ENCODE peak calls at places on chromosome 12, in nine cellular contexts. One of them, this sample, is unnamed.

GRCh38 chr12:122099280-122099749 is 20.8 kb downstream of the MLXIP start:
- DNase-seq in GM13976: no peak
- DNase-seq in AG09319: no peak
- DNase-seq in CD4-positive, alpha-beta T cell: no peak
- DNase-seq in type B pancreatic cell: no peak
- DNase-seq in thoracic aorta: no peak
- DNase-seq in B cell: no peak
- DNase-seq in WTC11: no peak
- DNase-seq in HFFc6: no peak
- DNase-seq in this sample: no peak

GRCh38 chr12:123105427-123105826 is 45.5 kb downstream of the PITPNM2 start:
- DNase-seq in WTC11: peak
- DNase-seq in GM13976: no peak
- DNase-seq in type B pancreatic cell: no peak
- DNase-seq in CD4-positive, alpha-beta T cell: no peak
- DNase-seq in AG09319: no peak
- DNase-seq in HFFc6: no peak
- DNase-seq in B cell: no peak
- DNase-seq in thoracic aorta: no peak
- DNase-seq in this sample: no peak

GRCh38 chr12:80632835-80633234 is 74.6 kb upstream of the MYF6 start:
- DNase-seq in CD4-positive, alpha-beta T cell: no peak
- DNase-seq in HFFc6: no peak
- DNase-seq in thoracic aorta: no peak
- DNase-seq in type B pancreatic cell: no peak
- DNase-seq in B cell: no peak
- DNase-seq in AG09319: no peak
- DNase-seq in GM13976: no peak
- DNase-seq in WTC11: peak
- DNase-seq in this sample: no peak

GRCh38 chr12:94571556-94571955 is 78.8 kb downstream of the TMCC3 start:
- DNase-seq in WTC11: no peak
- DNase-seq in thoracic aorta: no peak
- DNase-seq in AG09319: peak
- DNase-seq in HFFc6: no peak
- DNase-seq in B cell: no peak
- DNase-seq in type B pancreatic cell: no peak
- DNase-seq in GM13976: no peak
- DNase-seq in CD4-positive, alpha-beta T cell: no peak
- DNase-seq in this sample: no peak

GRCh38 chr12:117501470-117501869 is 140.0 kb upstream of the NOS1 start:
- DNase-seq in AG09319: no peak
- DNase-seq in WTC11: no peak
- DNase-seq in CD4-positive, alpha-beta T cell: no peak
- DNase-seq in HFFc6: no peak
- DNase-seq in thoracic aorta: no peak
- DNase-seq in GM13976: no peak
- DNase-seq in type B pancreatic cell: no peak
- DNase-seq in B cell: no peak
- DNase-seq in this sample: no peak

GRCh38 chr12:19042196-19042595 is 87.3 kb upstream of the PLEKHA5 start:
- DNase-seq in HFFc6: no peak
- DNase-seq in thoracic aorta: no peak
- DNase-seq in B cell: no peak
- DNase-seq in type B pancreatic cell: no peak
- DNase-seq in WTC11: no peak
- DNase-seq in AG09319: no peak
- DNase-seq in GM13976: no peak
- DNase-seq in CD4-positive, alpha-beta T cell: no peak
- DNase-seq in this sample: no peak

GRCh38 chr12:5096241-5096880 is 52.7 kb downstream of the KCNA5 start:
- DNase-seq in thoracic aorta: no peak
- DNase-seq in type B pancreatic cell: no peak
- DNase-seq in AG09319: no peak
- DNase-seq in HFFc6: peak
- DNase-seq in GM13976: no peak
- DNase-seq in B cell: no peak
- DNase-seq in WTC11: no peak
- DNase-seq in CD4-positive, alpha-beta T cell: no peak
- DNase-seq in this sample: no peak

GRCh38 chr12:24902521-24903304 is 46.2 kb downstream of the BCAT1 start:
- DNase-seq in type B pancreatic cell: no peak
- DNase-seq in B cell: peak
- DNase-seq in thoracic aorta: no peak
- DNase-seq in AG09319: no peak
- DNase-seq in WTC11: peak
- DNase-seq in GM13976: peak
- DNase-seq in CD4-positive, alpha-beta T cell: no peak
- DNase-seq in HFFc6: peak
- DNase-seq in this sample: no peak

GRCh38 chr12:112447106-112447505 is 28.4 kb downstream of the PTPN11 start:
- DNase-seq in HFFc6: no peak
- DNase-seq in type B pancreatic cell: no peak
- DNase-seq in CD4-positive, alpha-beta T cell: no peak
- DNase-seq in thoracic aorta: no peak
- DNase-seq in GM13976: no peak
- DNase-seq in B cell: no peak
- DNase-seq in WTC11: no peak
- DNase-seq in AG09319: no peak
- DNase-seq in this sample: no peak

DNA sequence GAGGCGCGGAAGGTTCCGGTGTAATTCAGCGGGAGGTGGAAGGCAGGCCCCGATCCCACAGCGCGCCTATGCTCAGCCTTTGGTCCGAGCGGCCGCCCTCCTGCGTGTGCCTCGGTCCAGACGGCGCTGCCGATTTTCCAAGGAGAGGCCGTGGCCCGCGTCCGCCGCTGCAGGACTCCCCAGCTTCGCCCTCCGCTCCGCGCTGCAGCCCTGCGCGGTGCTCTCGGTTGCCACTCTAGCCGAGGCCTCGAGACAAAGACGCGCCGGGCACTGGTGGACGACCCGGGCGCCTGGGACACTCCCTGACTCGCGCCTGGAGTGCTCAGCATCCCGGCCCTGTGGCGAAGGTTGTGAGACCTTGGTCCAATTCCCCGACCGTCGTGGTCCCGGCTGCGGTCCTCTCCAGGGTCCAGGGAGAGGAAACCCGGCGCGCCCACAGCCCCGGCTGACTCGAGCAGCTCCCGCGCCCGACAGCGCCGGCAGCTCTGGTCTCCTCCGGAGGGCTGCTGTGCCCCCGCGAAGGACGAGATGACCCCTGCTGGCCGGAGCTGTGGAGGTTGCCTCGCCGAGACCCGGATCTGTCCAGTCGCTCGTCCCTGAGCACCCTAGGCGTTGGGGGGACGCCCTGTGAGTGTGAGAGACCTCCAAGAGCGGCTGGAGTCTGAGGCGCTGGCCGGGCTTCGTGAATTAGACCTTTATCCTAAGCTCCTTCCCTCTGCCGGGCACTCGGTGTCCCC is 6.5 kb downstream of the HOXC12 start:
- DNase-seq in WTC11: no peak
- DNase-seq in HFFc6: no peak
- DNase-seq in GM13976: no peak
- DNase-seq in type B pancreatic cell: no peak
- DNase-seq in AG09319: no peak
- DNase-seq in thoracic aorta: no peak
- DNase-seq in CD4-positive, alpha-beta T cell: no peak
- DNase-seq in B cell: no peak
- DNase-seq in this sample: no peak
- TF ChIP-seq CTCF in WTC11: no peak
- TF ChIP-seq CTCF in HFFc6: no peak
- TF ChIP-seq CTCF in GM13976: no peak
- TF ChIP-seq CTCF in type B pancreatic cell: peak
- TF ChIP-seq CTCF in AG09319: no peak
- TF ChIP-seq CTCF in thoracic aorta: no peak
- TF ChIP-seq CTCF in CD4-positive, alpha-beta T cell: no peak
- TF ChIP-seq CTCF in B cell: no peak
- TF ChIP-seq CTCF in this sample: no peak

DNA sequence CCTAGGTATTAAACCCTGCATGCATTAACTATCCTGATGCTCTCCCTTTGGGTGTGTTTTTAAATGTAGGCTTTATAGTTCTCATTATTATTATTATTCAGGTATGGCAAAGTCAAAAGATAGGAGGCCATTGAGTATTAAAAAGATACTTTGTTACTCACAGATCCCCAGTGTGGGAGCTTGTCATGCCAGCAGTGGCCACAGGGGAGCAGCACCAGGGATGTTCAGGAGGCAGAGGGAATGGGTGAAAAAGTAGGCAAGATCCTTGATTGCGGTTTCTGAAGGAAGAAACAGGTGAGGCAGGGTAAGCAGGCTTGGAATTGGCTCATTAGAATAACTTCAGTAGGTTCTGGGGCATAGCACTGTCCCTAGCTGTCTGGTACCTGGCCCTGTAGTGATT is 382.2 kb downstream of the MED13L start:
- DNase-seq in B cell: no peak
- DNase-seq in CD4-positive, alpha-beta T cell: no peak
- DNase-seq in thoracic aorta: no peak
- DNase-seq in type B pancreatic cell: no peak
- DNase-seq in GM13976: no peak
- DNase-seq in WTC11: peak
- DNase-seq in AG09319: no peak
- DNase-seq in HFFc6: no peak
- DNase-seq in this sample: no peak
- TF ChIP-seq CTCF in B cell: no peak
- TF ChIP-seq CTCF in CD4-positive, alpha-beta T cell: no peak
- TF ChIP-seq CTCF in thoracic aorta: no peak
- TF ChIP-seq CTCF in type B pancreatic cell: peak
- TF ChIP-seq CTCF in GM13976: peak
- TF ChIP-seq CTCF in WTC11: peak
- TF ChIP-seq CTCF in AG09319: peak
- TF ChIP-seq CTCF in HFFc6: peak
- TF ChIP-seq CTCF in this sample: no peak

GRCh38 chr12:104634852-104635251 is 178.1 kb downstream of the CHST11 start:
- DNase-seq in GM13976: no peak
- DNase-seq in CD4-positive, alpha-beta T cell: no peak
- DNase-seq in B cell: no peak
- DNase-seq in thoracic aorta: no peak
- DNase-seq in WTC11: no peak
- DNase-seq in type B pancreatic cell: no peak
- DNase-seq in AG09319: no peak
- DNase-seq in HFFc6: no peak
- DNase-seq in this sample: no peak

GRCh38 chr12:104635944-104636343 is 179.2 kb downstream of the CHST11 start:
- DNase-seq in AG09319: no peak
- DNase-seq in B cell: no peak
- DNase-seq in type B pancreatic cell: no peak
- DNase-seq in CD4-positive, alpha-beta T cell: no peak
- DNase-seq in WTC11: no peak
- DNase-seq in thoracic aorta: no peak
- DNase-seq in HFFc6: no peak
- DNase-seq in GM13976: no peak
- DNase-seq in this sample: no peak

GRCh38 chr12:104634044-104634443 is 177.3 kb downstream of the CHST11 start:
- DNase-seq in B cell: no peak
- DNase-seq in type B pancreatic cell: no peak
- DNase-seq in GM13976: no peak
- DNase-seq in WTC11: no peak
- DNase-seq in CD4-positive, alpha-beta T cell: no peak
- DNase-seq in thoracic aorta: no peak
- DNase-seq in AG09319: no peak
- DNase-seq in HFFc6: no peak
- DNase-seq in this sample: no peak

GRCh38 chr12:104630230-104630670 is 173.5 kb downstream of the CHST11 start:
- DNase-seq in AG09319: no peak
- DNase-seq in thoracic aorta: no peak
- DNase-seq in HFFc6: no peak
- DNase-seq in WTC11: no peak
- DNase-seq in type B pancreatic cell: no peak
- DNase-seq in CD4-positive, alpha-beta T cell: no peak
- DNase-seq in GM13976: no peak
- DNase-seq in B cell: no peak
- DNase-seq in this sample: no peak

DNA sequence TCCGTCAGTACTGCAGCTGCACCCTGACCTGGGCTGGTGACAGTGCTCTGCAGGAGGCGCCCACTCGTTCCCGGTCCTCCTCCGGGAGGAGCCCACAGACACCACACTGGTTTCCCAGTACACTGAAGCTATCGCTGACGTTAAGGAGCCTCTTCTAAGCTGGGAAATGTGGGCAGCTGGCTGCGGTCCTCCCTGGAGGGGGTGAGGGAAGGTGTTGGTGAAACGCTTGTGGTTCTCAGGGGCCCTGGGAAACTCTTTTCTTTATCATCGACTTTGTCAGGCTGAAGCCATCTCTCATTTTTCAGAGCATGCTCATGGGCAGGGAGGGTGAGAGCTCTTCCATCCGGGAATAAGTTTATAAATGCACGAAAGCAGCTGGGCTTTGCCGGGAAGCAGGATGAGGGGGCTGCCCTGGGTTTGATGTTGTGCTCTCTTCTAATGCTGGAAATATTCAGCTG is 176.0 kb downstream of the CHST11 start:
- DNase-seq in B cell: no peak
- DNase-seq in CD4-positive, alpha-beta T cell: no peak
- DNase-seq in AG09319: no peak
- DNase-seq in HFFc6: no peak
- DNase-seq in WTC11: no peak
- DNase-seq in thoracic aorta: no peak
- DNase-seq in GM13976: no peak
- DNase-seq in type B pancreatic cell: no peak
- DNase-seq in this sample: no peak
- TF ChIP-seq CTCF in B cell: no peak
- TF ChIP-seq CTCF in CD4-positive, alpha-beta T cell: no peak
- TF ChIP-seq CTCF in AG09319: no peak
- TF ChIP-seq CTCF in HFFc6: no peak
- TF ChIP-seq CTCF in WTC11: no peak
- TF ChIP-seq CTCF in thoracic aorta: no peak
- TF ChIP-seq CTCF in GM13976: no peak
- TF ChIP-seq CTCF in type B pancreatic cell: no peak
- TF ChIP-seq CTCF in this sample: no peak

GRCh38 chr12:55823419-55823818 is 5.6 kb downstream of the ORMDL2 start:
- DNase-seq in type B pancreatic cell: no peak
- DNase-seq in WTC11: no peak
- DNase-seq in thoracic aorta: no peak
- DNase-seq in AG09319: no peak
- DNase-seq in GM13976: no peak
- DNase-seq in CD4-positive, alpha-beta T cell: no peak
- DNase-seq in B cell: no peak
- DNase-seq in HFFc6: no peak
- DNase-seq in this sample: no peak

GRCh38 chr12:55824726-55825125 is 4.7 kb downstream of the DNAJC14 start:
- DNase-seq in AG09319: no peak
- DNase-seq in HFFc6: no peak
- DNase-seq in WTC11: no peak
- DNase-seq in GM13976: no peak
- DNase-seq in CD4-positive, alpha-beta T cell: no peak
- DNase-seq in type B pancreatic cell: no peak
- DNase-seq in thoracic aorta: no peak
- DNase-seq in B cell: no peak
- DNase-seq in this sample: no peak

GRCh38 chr12:55820679-55821078 is 2.8 kb downstream of the ORMDL2 start:
- DNase-seq in CD4-positive, alpha-beta T cell: no peak
- DNase-seq in WTC11: no peak
- DNase-seq in thoracic aorta: no peak
- DNase-seq in B cell: no peak
- DNase-seq in HFFc6: no peak
- DNase-seq in GM13976: no peak
- DNase-seq in type B pancreatic cell: no peak
- DNase-seq in AG09319: no peak
- DNase-seq in this sample: no peak

GRCh38 chr12:55818886-55819285 is 1.0 kb downstream of the ORMDL2 start:
- DNase-seq in B cell: no peak
- DNase-seq in AG09319: no peak
- DNase-seq in thoracic aorta: no peak
- DNase-seq in HFFc6: no peak
- DNase-seq in type B pancreatic cell: no peak
- DNase-seq in WTC11: no peak
- DNase-seq in CD4-positive, alpha-beta T cell: no peak
- DNase-seq in GM13976: no peak
- DNase-seq in this sample: no peak

GRCh38 chr12:55822228-55822627 is 4.4 kb downstream of the ORMDL2 start:
- DNase-seq in type B pancreatic cell: no peak
- DNase-seq in HFFc6: no peak
- DNase-seq in WTC11: peak
- DNase-seq in B cell: no peak
- DNase-seq in AG09319: no peak
- DNase-seq in thoracic aorta: no peak
- DNase-seq in CD4-positive, alpha-beta T cell: no peak
- DNase-seq in GM13976: no peak
- DNase-seq in this sample: no peak
- TF ChIP-seq CTCF in type B pancreatic cell: peak
- TF ChIP-seq CTCF in HFFc6: peak
- TF ChIP-seq CTCF in WTC11: no peak
- TF ChIP-seq CTCF in B cell: no peak
- TF ChIP-seq CTCF in AG09319: peak
- TF ChIP-seq CTCF in thoracic aorta: no peak
- TF ChIP-seq CTCF in CD4-positive, alpha-beta T cell: peak
- TF ChIP-seq CTCF in GM13976: no peak
- TF ChIP-seq CTCF in this sample: no peak